ENCODE peak calls at places on chromosomes 4 and X, in six cellular contexts. L, F, B, D, T and G are unnamed samples.

GRCh38 chr4:9898596-9899345 is 117.3 kb downstream of the DRD5 start:
- DNase-seq in L (peak; percentile 9), F (peak; percentile 77), B (no peak), D (no peak), T (peak; percentile 68), G (no peak)

GRCh38 chr4:186204103-186204559 is 12.8 kb downstream of the CYP4V2 start:
- DNase-seq in L (peak; percentile 4), F (no peak), B (no peak), D (no peak), T (no peak), G (peak; percentile 71)

GRCh38 chr4:90444904-90445303 is 317.7 kb downstream of the CCSER1 start:
- DNase-seq in L (no peak), F (no peak), B (no peak), D (no peak), T (no peak), G (no peak)

GRCh38 chr4:146883070-146883469 is 62.6 kb downstream of the TTC29 start:
- DNase-seq in L (no peak), F (no peak), B (no peak), D (no peak), T (no peak), G (no peak)

GRCh38 chr4:12084690-12085089 is 656.0 kb upstream of the HS3ST1 start:
- DNase-seq in L (no peak), F (no peak), B (no peak), D (no peak), T (no peak), G (no peak)

GRCh38 chr4:66653937-66654336 is 891.4 kb downstream of the CENPC start:
- DNase-seq in L (peak; percentile 32), F (no peak), B (no peak), D (no peak), T (no peak), G (no peak)

GRCh38 chr4:38099908-38100407 is 139.8 kb downstream of the PTTG2 start:
- DNase-seq in L (peak; percentile 84), F (no peak), B (no peak), D (no peak), T (no peak), G (no peak)

GRCh38 chr4:39029752-39030694 is 2.2 kb downstream of the TMEM156 start:
- DNase-seq in L (no peak), F (no peak), B (no peak), D (no peak), T (no peak), G (peak; percentile 41)

GRCh38 chrX:29231800-29232199 is 644.6 kb downstream of the IL1RAPL1 start:
- DNase-seq in L (peak; percentile 9), F (no peak), B (no peak), D (no peak), T (no peak), G (no peak)

GRCh38 chr4:16721618-16722291 is 176.7 kb downstream of the LDB2 start:
- DNase-seq in L (peak; percentile 67), F (no peak), B (no peak), D (no peak), T (no peak), G (no peak)

GRCh38 chr4:26028133-26028792 is 114.2 kb downstream of the SMIM20 start:
- DNase-seq in L (no peak), F (no peak), B (no peak), D (no peak), T (peak; percentile 62), G (no peak)

DNA sequence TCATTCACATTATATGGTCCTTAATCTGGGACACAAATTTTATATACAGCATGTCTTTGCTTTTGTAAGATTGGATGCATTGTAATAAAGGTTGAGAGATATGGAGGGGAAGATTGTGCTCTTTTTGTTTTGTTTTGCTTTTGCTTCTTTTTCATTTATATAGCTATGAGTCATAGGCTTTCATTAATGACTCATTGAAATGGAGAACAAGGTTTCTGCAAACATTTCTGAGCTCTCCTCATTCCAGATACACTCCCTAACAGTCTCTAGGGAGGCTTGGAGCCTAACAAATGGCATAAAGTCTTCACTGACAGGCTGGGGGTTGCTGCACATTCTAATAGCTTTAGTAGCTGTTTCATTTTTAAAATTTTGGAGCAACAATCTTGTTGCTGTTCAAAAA is 21.4 kb downstream of the PCDH18 start:
- DNase-seq in L (peak; percentile 73), F (no peak), B (no peak), D (no peak), T (no peak), G (no peak)
- H3K4me3 ChIP-seq in L (no peak overlapping the region), F (no peak overlapping the region), B (no peak overlapping the region), D (no peak overlapping the region), T (no peak overlapping the region), G (no peak overlapping the region)

GRCh38 chr4:174699654-174700053 is 129.4 kb downstream of the GLRA3 start:
- DNase-seq in L (no peak), F (no peak), B (no peak), D (no peak), T (no peak), G (no peak)

GRCh38 chr4:174697896-174698295 is 131.2 kb downstream of the GLRA3 start:
- DNase-seq in L (no peak), F (no peak), B (no peak), D (no peak), T (no peak), G (no peak)

GRCh38 chr4:174696657-174697056 is 132.4 kb downstream of the GLRA3 start:
- DNase-seq in L (no peak), F (no peak), B (no peak), D (no peak), T (no peak), G (no peak)

GRCh38 chr4:174702974-174703478 is 126.0 kb downstream of the GLRA3 start:
- DNase-seq in L (no peak), F (no peak), B (no peak), D (no peak), T (no peak), G (no peak)

DNA sequence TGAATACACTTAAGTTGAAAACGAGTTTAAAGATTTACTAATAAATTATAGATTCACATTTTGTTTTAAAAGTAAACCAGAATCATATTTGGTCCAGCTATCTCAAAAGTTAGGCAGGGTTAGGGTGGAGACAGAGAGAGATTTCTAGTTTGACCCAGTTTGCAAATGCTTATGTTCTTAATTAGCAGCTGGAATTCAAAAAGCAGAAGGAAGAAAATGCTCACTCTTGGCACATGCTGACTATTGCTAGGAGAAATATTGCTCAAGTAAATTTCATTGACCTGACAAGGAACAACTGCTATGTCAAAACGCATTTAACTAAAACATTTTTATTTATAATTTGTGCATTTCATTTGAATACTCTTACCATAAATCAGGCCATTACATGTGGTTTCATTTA is 131.9 kb downstream of the GLRA3 start:
- DNase-seq in L (no peak), F (no peak), B (no peak), D (no peak), T (no peak), G (no peak)
- TF ChIP-seq POLR2A in L (no peak), F (no peak), B (no peak), D (no peak), T (no peak), G (no peak)

GRCh38 chrX:45751156-45751555 is 550.5 kb upstream of the DIPK2B start:
- DNase-seq in L (peak; percentile 1), F (no peak), B (no peak), D (no peak), T (no peak), G (no peak)
- H3K4me1 ChIP-seq in L (peaks cover 58% of the 10 kb centered on the region), F (no peaks in the 10 kb centered on the region), B (peaks cover 21% of the 10 kb centered on the region), D (no peaks in the 10 kb centered on the region), T (no peaks in the 10 kb centered on the region), G (no peaks in the 10 kb centered on the region)

DNA sequence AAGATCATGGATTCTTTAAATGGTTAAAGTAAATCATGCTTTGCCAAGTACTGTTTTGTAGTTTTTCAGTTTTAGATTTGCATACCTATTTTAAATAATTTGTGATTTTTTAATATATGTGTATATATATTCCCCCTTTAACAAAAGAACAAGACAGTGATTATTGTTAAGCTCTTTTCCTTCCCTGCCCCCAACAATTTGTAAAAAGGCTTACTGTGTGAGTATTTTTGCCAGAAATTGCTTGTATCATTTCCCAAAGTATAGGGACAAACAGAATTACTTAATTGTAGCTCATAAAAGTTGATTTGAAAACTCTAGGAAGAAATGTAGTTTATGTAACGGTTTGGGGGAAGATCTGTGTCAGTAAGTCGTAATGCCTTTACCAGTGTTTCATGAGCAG is 19.0 kb downstream of the CPEB2 start:
- DNase-seq in L (no peak), F (no peak), B (no peak), D (no peak), T (no peak), G (no peak)
- H3K4me3 ChIP-seq in L (no peak overlapping the region), F (no peak overlapping the region), B (no peak overlapping the region), D (no peak overlapping the region), T (no peak overlapping the region), G (no peak overlapping the region)

DNA sequence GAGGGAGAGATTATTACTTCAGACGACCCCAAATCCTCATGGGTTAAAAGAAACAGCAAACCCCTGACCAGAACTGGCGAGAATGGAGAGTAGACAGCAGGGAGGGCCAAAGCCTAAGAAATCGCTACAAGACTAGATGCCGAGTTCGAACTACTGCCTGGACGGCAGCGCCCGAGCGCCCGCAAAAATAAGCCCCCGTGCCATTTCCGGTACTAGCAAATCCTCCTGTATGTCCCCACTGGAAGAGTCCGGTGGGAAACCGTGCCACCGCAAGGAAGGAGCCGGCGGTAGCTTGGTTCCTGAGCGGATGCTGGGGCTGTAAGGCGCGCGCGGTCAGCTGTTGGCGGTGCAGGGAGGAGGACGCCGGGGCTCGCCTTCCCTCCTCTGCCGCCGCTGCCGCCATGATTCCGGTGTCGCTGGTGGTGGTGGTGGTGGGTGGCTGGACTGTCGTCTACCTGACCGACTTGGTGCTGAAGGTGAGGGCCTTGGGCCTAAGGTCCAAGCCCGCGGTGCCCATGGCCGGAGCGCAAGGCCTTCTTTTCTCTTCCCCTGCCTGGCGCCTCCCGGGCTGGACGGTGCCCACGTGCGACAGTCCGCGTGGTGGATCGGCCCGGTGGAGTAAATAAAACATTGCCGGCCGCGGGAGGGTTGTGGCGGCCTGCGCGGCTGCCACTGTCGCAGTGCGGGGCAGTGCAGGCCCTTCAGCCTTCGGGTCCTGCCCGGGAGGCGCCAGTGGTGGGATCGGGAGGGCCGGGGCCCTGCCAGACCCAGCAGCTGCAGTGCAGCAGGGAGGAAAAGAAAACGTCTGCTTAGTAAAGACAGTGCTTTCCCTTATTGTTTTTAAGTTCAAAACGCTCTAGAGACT is at the start of gene MBTPS2:
- DNase-seq in L (peak; percentile 90), F (peak; percentile 88), B (no peak), D (peak; percentile 57), T (peak; percentile 83), G (peak; percentile 74)
- TF ChIP-seq POLR2A in L (peak; percentile 80), F (peak; percentile 58), B (no peak), D (peak; percentile 39), T (peak; percentile 85), G (no peak)

DNA sequence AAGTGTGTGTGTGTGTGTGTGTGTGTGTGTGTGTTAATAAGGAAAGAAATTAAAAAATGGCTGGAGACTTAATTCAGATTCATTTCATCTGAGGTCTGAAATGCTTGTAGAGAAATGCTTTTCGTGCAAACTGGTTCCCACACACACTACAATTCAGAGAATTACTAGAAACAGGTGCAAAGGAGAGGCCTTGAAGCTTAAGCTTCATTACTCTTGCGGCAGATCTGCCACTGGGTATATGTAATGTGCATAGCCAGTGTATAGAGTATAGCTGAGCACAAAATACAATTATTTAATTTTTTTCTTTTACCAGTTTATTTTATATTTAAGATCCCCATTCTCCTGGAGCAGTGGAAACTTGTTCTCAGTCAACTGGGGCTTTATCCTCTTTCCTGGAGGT is 31.8 kb upstream of the MAGEB10 start:
- DNase-seq in L (no peak), F (no peak), B (no peak), D (no peak), T (no peak), G (no peak)
- H3K4me1 ChIP-seq in L (no peaks in the 10 kb centered on the region), F (no peaks in the 10 kb centered on the region), B (no peaks in the 10 kb centered on the region), D (no peaks in the 10 kb centered on the region), T (no peaks in the 10 kb centered on the region), G (no peaks in the 10 kb centered on the region)

GRCh38 chr4:8157944-8158709 is 486 bp downstream of the ABLIM2 start:
- DNase-seq in L (no peak), F (no peak), B (no peak), D (no peak), T (peak; percentile 65), G (no peak)
- H3K4me3 ChIP-seq in L (peak overlapping the region; percentile 36), F (peak overlapping the region; percentile 66), B (peak overlapping the region; percentile 64), D (peak overlapping the region; percentile 65), T (peak overlapping the region; percentile 43), G (peak overlapping the region; percentile 90)

GRCh38 chr4:72568959-72569718 is at the start of gene ADAMTS3:
- DNase-seq in L (peak; percentile 56), F (peak; percentile 62), B (no peak), D (no peak), T (peak; percentile 86), G (peak; percentile 52)
- TF ChIP-seq POLR2A in L (no peak), F (no peak), B (no peak), D (no peak), T (peak; percentile 86), G (no peak)